ENCODE peak calls at places on chromosomes 11 and 22, in six cellular contexts. T, H, W, Y, B and M are unnamed samples.

GRCh38 chr22:36682835-36683234 is 20.7 kb downstream of the CACNG2 start:
- DNase-seq in H (no peak), W (no peak), T (no peak), Y (no peak), B (no peak), M (no peak)

GRCh38 chr11:13928566-13929251 is 33.8 kb upstream of the SPON1 start:
- DNase-seq in T (no peak), B (peak), H (no peak), W (peak), Y (peak), M (no peak)

GRCh38 chr11:75428989-75429640 is 3.9 kb downstream of the KLHL35 start:
- DNase-seq in H (peak), T (peak), W (no peak), Y (no peak), B (no peak), M (no peak)

GRCh38 chr22:38316340-38317236 is 645 bp downstream of the CSNK1E start:
- DNase-seq in H (peak), Y (peak), T (peak), W (peak), B (peak), M (no peak)

GRCh38 chr22:26666035-26666338 is 8.6 kb downstream of the MIAT start:
- DNase-seq in H (no peak), T (no peak), W (no peak), B (no peak), Y (peak), M (no peak)

GRCh38 chr22:28574159-28574788 is 105.4 kb downstream of the TTC28 start:
- DNase-seq in Y (no peak), T (no peak), B (no peak), H (no peak), W (no peak), M (peak)

GRCh38 chr22:43850529-43850928 is 11.8 kb downstream of the SULT4A1 start:
- DNase-seq in Y (no peak), H (peak), T (no peak), W (no peak), B (no peak), M (no peak)

GRCh38 chr11:122897606-122898210 is 15.1 kb downstream of the JHY start:
- DNase-seq in T (no peak), W (no peak), Y (peak), B (no peak), H (no peak), M (no peak)

GRCh38 chr11:101860694-101861371 is 54.0 kb upstream of the CEP126 start:
- DNase-seq in Y (peak), B (peak), W (peak), H (no peak), T (no peak), M (peak)

GRCh38 chr22:38122616-38123015 is 12.1 kb upstream of the BAIAP2L2 start:
- DNase-seq in W (no peak), T (no peak), B (no peak), Y (no peak), H (no peak), M (no peak)

GRCh38 chr11:112024178-112024777 is 930 bp upstream of the DLAT start:
- DNase-seq in H (no peak), B (no peak), W (no peak), T (no peak), Y (no peak), M (peak)

GRCh38 chr11:128684582-128685382 is 9.1 kb upstream of the FLI1 start:
- DNase-seq in B (no peak), T (no peak), Y (no peak), W (no peak), H (no peak), M (no peak)

GRCh38 chr22:47053013-47053864 is 290.8 kb downstream of the TBC1D22A start:
- DNase-seq in W (no peak), H (no peak), B (no peak), Y (no peak), T (no peak), M (no peak)

GRCh38 chr22:21626735-21627469 is 2.9 kb downstream of the YDJC start:
- DNase-seq in Y (no peak), B (no peak), T (no peak), H (no peak), W (no peak), M (no peak)

GRCh38 chr11:14075118-14075601 is 112.6 kb downstream of the SPON1 start:
- DNase-seq in Y (no peak), H (no peak), T (no peak), W (no peak), B (no peak), M (no peak)

GRCh38 chr11:18203723-18204122 is 31.1 kb downstream of the MRGPRX4 start:
- DNase-seq in Y (no peak), H (no peak), T (no peak), B (peak), W (peak), M (peak)

GRCh38 chr11:104547996-104548661 is 350.1 kb downstream of the CASP12 start:
- DNase-seq in T (no peak), B (no peak), H (no peak), Y (no peak), W (no peak), M (no peak)

GRCh38 chr11:84097186-84097585 is 811.0 kb upstream of the CCDC90B start:
- DNase-seq in W (no peak), T (no peak), B (no peak), Y (no peak), H (no peak), M (no peak)

GRCh38 chr11:112999518-112999917 is 38.3 kb downstream of the NCAM1 start:
- DNase-seq in H (no peak), B (no peak), Y (no peak), T (no peak), W (no peak), M (no peak)

GRCh38 chr22:31853736-31854500 is 90.4 kb upstream of the YWHAH start:
- DNase-seq in W (no peak), Y (no peak), B (no peak), T (no peak), H (peak), M (no peak)

GRCh38 chr22:27730649-27731433 is 70.7 kb downstream of the MN1 start:
- DNase-seq in T (no peak), W (no peak), H (no peak), Y (no peak), B (peak), M (no peak)

GRCh38 chr11:42239102-42239501 is 779.6 kb upstream of the LRRC4C start:
- DNase-seq in B (no peak), H (no peak), Y (peak), T (no peak), W (no peak), M (no peak)

GRCh38 chr11:115496892-115497291 is 7.3 kb downstream of the CADM1 start:
- DNase-seq in W (no peak), H (no peak), B (no peak), Y (no peak), T (no peak), M (no peak)

GRCh38 chr11:44770401-44770800 is 43.6 kb downstream of the TSPAN18 start:
- DNase-seq in W (no peak), B (no peak), T (no peak), Y (no peak), H (no peak), M (no peak)

GRCh38 chr11:44339530-44339883 is 29.6 kb upstream of the ALX4 start:
- DNase-seq in Y (no peak), B (no peak), H (no peak), T (no peak), W (no peak), M (no peak)

GRCh38 chr11:66727883-66728759 is 895 bp downstream of the SPTBN2 start:
- DNase-seq in Y (no peak), T (no peak), W (no peak), H (no peak), B (peak), M (no peak)

GRCh38 chr11:88179141-88179540 is 3.9 kb upstream of the RAB38 start:
- DNase-seq in W (no peak), Y (no peak), H (no peak), B (no peak), T (no peak), M (no peak)

GRCh38 chr11:2860636-2861035 is 24.9 kb downstream of the CDKN1C start:
- DNase-seq in H (no peak), Y (no peak), B (no peak), T (no peak), W (peak), M (no peak)

GRCh38 chr22:48425091-48425506 is 1402.6 kb downstream of the BRD1 start:
- DNase-seq in W (no peak), H (no peak), T (no peak), Y (no peak), B (no peak), M (no peak)

GRCh38 chr11:128819198-128819597 is 47.9 kb downstream of the KCNJ1 start:
- DNase-seq in Y (no peak), B (no peak), H (no peak), W (no peak), T (no peak), M (no peak)

GRCh38 chr11:19557720-19558140 is 154.9 kb upstream of the NAV2 start:
- DNase-seq in T (peak), H (peak), Y (peak), B (peak), W (peak), M (peak)

GRCh38 chr11:117256573-117256972 is 24.1 kb downstream of the RNF214 start:
- DNase-seq in T (no peak), Y (peak), B (no peak), W (no peak), H (no peak), M (no peak)

GRCh38 chr11:121556937-121557336 is 104.2 kb upstream of the SORL1-AS1 start:
- DNase-seq in Y (no peak), W (no peak), H (no peak), T (no peak), B (no peak), M (no peak)

GRCh38 chr11:119910056-119910455 is 181.1 kb upstream of the NECTIN1 start:
- DNase-seq in H (no peak), T (no peak), W (no peak), B (no peak), Y (no peak), M (no peak)